ENCODE peak calls at places on chromosomes 12 and 14, in four cellular contexts. X is tibial artery, A is fibroblast of lung, P is AG04450. H is an unnamed sample.

GRCh38 chr14:90620540-90621204 is 195.6 kb downstream of the TTC7B start:
- DNase-seq in X (no peak), P (no peak), A (no peak), H (no peak)

GRCh38 chr12:42468341-42468821 is 121.2 kb downstream of the PRICKLE1 start:
- DNase-seq in A (no peak), X (no peak), P (no peak), H (no peak)

GRCh38 chr14:51487848-51488247 is 163.9 kb upstream of the FRMD6 start:
- DNase-seq in P (no peak), A (no peak), X (no peak), H (no peak)

GRCh38 chr14:78399316-78399889 is 229.2 kb downstream of the NRXN3 start:
- DNase-seq in X (no peak), P (no peak), A (peak; percentile 0), H (peak; percentile 6)

GRCh38 chr14:74213907-74214803 is 25.1 kb upstream of the VSX2 start:
- DNase-seq in A (no peak), X (no peak), P (no peak), H (no peak)

GRCh38 chr12:120453060-120453761 is 7.0 kb downstream of the GATC start:
- DNase-seq in A (no peak), X (no peak), P (no peak), H (no peak)

GRCh38 chr14:24365600-24366374 is 2.2 kb upstream of the NFATC4 start:
- DNase-seq in X (peak; percentile 86), P (peak; percentile 73), A (peak; percentile 94), H (peak; percentile 90)

GRCh38 chr12:3677609-3678008 is 75.3 kb downstream of the CRACR2A start:
- DNase-seq in A (no peak), P (no peak), X (no peak), H (no peak)

GRCh38 chr14:32366995-32367394 is 37.9 kb downstream of the AKAP6 start:
- DNase-seq in P (no peak), A (no peak), X (no peak), H (no peak)

GRCh38 chr14:95269493-95269892 is 50.2 kb downstream of the CLMN start:
- DNase-seq in A (no peak), P (no peak), X (no peak), H (no peak)

GRCh38 chr12:52246720-52247621 is 13.9 kb downstream of the KRT7 start:
- DNase-seq in A (no peak), X (no peak), P (no peak), H (no peak)

DNA sequence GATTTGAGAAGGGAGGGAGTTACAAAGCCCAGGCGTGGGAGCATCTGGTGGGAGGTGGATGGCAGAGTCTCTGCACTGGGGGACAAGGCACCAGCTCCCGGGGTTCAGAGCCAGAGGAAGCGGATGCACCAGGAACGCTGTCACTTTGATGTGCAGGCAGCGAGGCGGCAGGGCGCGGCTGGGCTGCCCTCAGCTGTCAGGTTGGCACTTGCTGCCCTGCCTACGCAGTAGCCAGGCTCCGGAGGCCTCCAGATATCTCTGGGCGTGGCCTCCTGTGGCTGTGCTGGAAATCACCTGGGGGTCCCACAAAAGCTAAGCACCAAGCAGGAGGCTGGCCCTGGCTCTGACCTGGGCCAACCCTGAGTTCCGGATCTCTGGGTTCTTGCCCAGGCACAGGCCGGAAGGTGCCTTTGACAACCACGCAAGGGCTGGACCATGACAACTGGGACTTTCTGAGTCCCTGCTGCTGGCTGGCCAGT is 62.1 kb upstream of the MAP1LC3B2 start:
- DNase-seq in A (no peak), X (no peak), P (no peak), H (peak; percentile 45)
- H3K27ac ChIP-seq in A (no peak overlapping the region), X (no peak overlapping the region), P (no peak overlapping the region), H (peak overlapping the region; percentile 61)

GRCh38 chr12:102962986-102963385 is 5.5 kb downstream of the ASCL1 start:
- DNase-seq in P (no peak), X (no peak), A (no peak), H (no peak)
- H3K27me3 ChIP-seq in P (peaks cover 41% of the 10 kb centered on the region), X (no peaks in the 10 kb centered on the region), A (peaks cover 12% of the 10 kb centered on the region), H (peaks cover 97% of the 10 kb centered on the region)

GRCh38 chr14:71538949-71539659 is 393.1 kb upstream of the RGS6 start:
- DNase-seq in P (no peak), A (peak; percentile 77), X (no peak), H (no peak)

GRCh38 chr14:71538288-71538687 is 393.9 kb upstream of the RGS6 start:
- DNase-seq in X (no peak), P (no peak), A (no peak), H (no peak)

GRCh38 chr14:71541973-71542730 is 390.1 kb upstream of the RGS6 start:
- DNase-seq in A (no peak), P (no peak), X (no peak), H (no peak)

GRCh38 chr14:71541271-71541670 is 391.0 kb upstream of the RGS6 start:
- DNase-seq in X (no peak), P (no peak), A (no peak), H (no peak)

GRCh38 chr14:71539660-71540285 is 392.5 kb upstream of the RGS6 start:
- DNase-seq in P (no peak), X (no peak), A (no peak), H (no peak)
- TF ChIP-seq CTCF in P (no peak), X (no peak), A (no peak), H (no peak)

DNA sequence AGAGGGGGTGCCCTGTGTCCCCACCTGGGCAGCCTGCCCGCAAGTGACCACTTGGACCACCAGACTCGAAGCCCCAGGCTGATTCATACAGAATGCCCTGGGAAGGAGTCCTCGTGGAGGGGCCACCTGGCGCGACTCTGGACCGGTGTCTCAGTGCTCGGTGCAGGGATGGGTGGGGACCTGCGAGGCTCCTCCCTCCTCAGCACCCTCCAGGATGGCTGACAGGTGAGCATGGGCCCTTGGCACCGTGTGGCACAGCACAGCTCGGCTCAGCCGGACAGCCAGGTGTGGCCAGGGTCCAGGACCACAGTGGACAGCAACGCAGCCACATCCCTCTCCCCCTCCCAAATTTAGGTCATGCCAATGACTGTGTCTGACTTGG is 44.5 kb downstream of the CCNK start:
- DNase-seq in P (no peak), X (no peak), A (no peak), H (no peak)
- H3K27ac ChIP-seq in P (no peak overlapping the region), X (no peak overlapping the region), A (no peak overlapping the region), H (no peak overlapping the region)

DNA sequence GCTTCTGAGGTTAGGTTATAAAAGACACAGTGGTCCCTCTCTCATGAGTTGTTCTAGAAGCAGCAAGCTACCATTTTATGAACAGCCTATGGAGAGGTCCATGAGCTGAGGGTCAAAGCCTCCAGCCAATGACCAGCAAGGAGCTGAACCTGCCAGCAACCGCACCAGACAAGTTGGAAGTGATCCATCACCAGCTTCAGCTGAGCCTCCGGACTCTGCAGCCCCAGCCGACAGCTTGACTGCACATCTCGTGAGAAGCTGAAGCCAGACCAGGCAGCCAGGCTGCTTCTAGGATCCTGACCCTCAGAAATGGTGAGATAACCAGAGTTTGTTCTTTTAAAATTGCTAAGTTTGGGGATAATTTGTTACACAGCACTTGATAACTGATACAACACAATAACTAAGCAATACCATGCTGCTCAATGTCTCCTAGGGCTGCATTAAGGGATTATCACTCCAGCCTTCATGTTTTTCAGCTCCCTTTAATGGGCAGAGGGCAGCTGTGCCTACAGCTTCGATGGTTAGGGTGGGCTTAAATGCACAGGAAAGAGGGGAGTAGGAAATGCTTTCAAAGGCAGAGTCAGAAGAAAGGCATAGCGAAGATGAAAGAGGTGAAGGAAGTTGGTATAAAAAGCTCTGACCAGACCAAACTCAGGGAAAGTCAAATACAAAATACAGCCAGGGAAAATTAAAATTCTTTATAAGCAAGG is 149.5 kb downstream of the RIMBP2 start:
- DNase-seq in A (no peak), X (no peak), P (no peak), H (no peak)
- H3K27me3 ChIP-seq in A (no peaks in the 10 kb centered on the region), X (no peaks in the 10 kb centered on the region), P (no peaks in the 10 kb centered on the region), H (no peaks in the 10 kb centered on the region)

GRCh38 chr12:21451529-21451928 is 14.1 kb downstream of the PYROXD1 start:
- DNase-seq in X (no peak), A (peak; percentile 4), P (no peak), H (no peak)
- TF ChIP-seq CTCF in X (no peak), A (no peak), P (peak; percentile 15), H (peak; percentile 47)

GRCh38 chr14:75427482-75428229 is at the start of gene JDP2:
- DNase-seq in A (peak; percentile 80), X (peak; percentile 93), P (peak; percentile 55), H (peak; percentile 38)
- H3K27ac ChIP-seq in A (peak within 1 kb of the TSS; percentile 59), X (peak within 1 kb of the TSS; percentile 73), P (peak within 1 kb of the TSS; percentile 21), H (no peak within 1 kb of the TSS)

DNA sequence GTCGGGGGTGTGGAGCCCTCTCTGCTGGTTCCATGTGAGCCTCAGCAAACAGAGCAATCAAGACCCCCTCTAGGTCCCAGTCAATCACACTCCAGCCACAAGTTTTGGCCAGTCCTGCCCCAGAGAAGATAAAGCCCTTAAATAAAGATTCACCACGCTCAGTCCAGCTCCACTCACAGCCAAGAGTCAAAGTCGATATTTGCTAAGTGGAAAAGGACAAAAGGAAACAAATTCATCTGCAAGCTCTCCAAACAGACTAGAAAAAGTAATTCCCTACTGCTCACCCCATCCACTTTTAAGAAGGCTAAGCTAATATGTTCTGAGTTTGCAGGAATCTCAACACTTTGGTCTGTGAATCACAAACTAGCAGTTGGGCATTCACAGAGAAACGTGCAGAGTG is 41.7 kb upstream of the FOXN3 start:
- DNase-seq in P (no peak), A (no peak), X (no peak), H (no peak)
- H3K27me3 ChIP-seq in P (no peaks in the 10 kb centered on the region), A (no peaks in the 10 kb centered on the region), X (no peaks in the 10 kb centered on the region), H (no peaks in the 10 kb centered on the region)

H was measured in foreskin keratinocyte.